ENCODE peak calls at places on chromosomes 7 and 10, in six cellular contexts. I is NB4; S is CD8-positive, alpha-beta T cell; C is AG04450; B is OCI-LY7; R is fibroblast of pulmonary artery. G is an unnamed sample.

GRCh38 chr7:116097365-116098009 is 66.9 kb upstream of the TFEC start:
- DNase-seq in S (no peak), C (no peak), B (no peak), I (peak; percentile 74), R (peak; percentile 80), G (peak; percentile 9)

GRCh38 chr10:114541081-114541833 is 116.8 kb downstream of the ABLIM1 start:
- DNase-seq in C (peak; percentile 80), B (peak; percentile 24), R (peak; percentile 87), I (no peak), S (peak; percentile 77), G (peak; percentile 54)

GRCh38 chr10:62635127-62635526 is 169.4 kb upstream of the ADO start:
- DNase-seq in S (no peak), R (no peak), C (no peak), B (no peak), I (peak; percentile 64), G (no peak)

GRCh38 chr10:88735661-88736060 is 24.2 kb upstream of the LIPN start:
- DNase-seq in R (peak; percentile 10), I (no peak), B (no peak), C (no peak), S (no peak), G (peak; percentile 1)

GRCh38 chr7:29370531-29371314 is 176.1 kb downstream of the CHN2 start:
- DNase-seq in S (no peak), C (no peak), B (no peak), R (peak; percentile 23), I (no peak), G (peak; percentile 70)

GRCh38 chr10:124092270-124093075 is 925 bp downstream of the CHST15 start:
- DNase-seq in I (no peak), S (no peak), R (no peak), B (peak; percentile 81), C (no peak), G (peak; percentile 65)

GRCh38 chr7:156802214-156802613 is 90.8 kb downstream of the LMBR1 start:
- DNase-seq in R (no peak), I (no peak), B (no peak), C (no peak), S (no peak), G (no peak)

GRCh38 chr7:7931626-7932025 is 37.0 kb upstream of the GLCCI1 start:
- DNase-seq in I (no peak), C (no peak), B (no peak), S (no peak), R (no peak), G (no peak)

GRCh38 chr10:11610151-11610854 is 1.1 kb downstream of the USP6NL start:
- DNase-seq in B (peak; percentile 37), S (no peak), R (peak; percentile 20), C (no peak), I (peak; percentile 6), G (peak; percentile 13)

GRCh38 chr10:7383442-7383841 is 27.4 kb downstream of the SFMBT2 start:
- DNase-seq in I (no peak), C (no peak), R (no peak), B (no peak), S (no peak), G (no peak)

GRCh38 chr10:24115403-24115802 is 93.5 kb upstream of the KIAA1217 start:
- DNase-seq in S (no peak), R (peak; percentile 14), C (no peak), I (no peak), B (no peak), G (no peak)

GRCh38 chr7:64992971-64993370 is 2.1 kb upstream of the ZNF117 start:
- DNase-seq in R (no peak), I (no peak), C (no peak), S (no peak), B (no peak), G (no peak)

GRCh38 chr10:73263948-73264347 is 11.5 kb upstream of the MRPS16 start:
- DNase-seq in S (no peak), R (peak; percentile 51), I (peak; percentile 50), B (peak; percentile 37), C (no peak), G (peak; percentile 38)

GRCh38 chr7:138554674-138555073 is 94.6 kb downstream of the TRIM24 start:
- DNase-seq in B (no peak), R (no peak), S (no peak), C (no peak), I (no peak), G (no peak)

GRCh38 chr7:50866343-50867047 is 83.8 kb upstream of the GRB10 start:
- DNase-seq in B (no peak), I (no peak), S (no peak), C (no peak), R (no peak), G (no peak)

GRCh38 chr7:69654381-69654780 is 56.1 kb downstream of the AUTS2 start:
- DNase-seq in I (peak; percentile 89), B (peak; percentile 63), C (no peak), S (no peak), R (peak; percentile 34), G (no peak)

GRCh38 chr10:79941146-79941545 is 7.8 kb downstream of the SFTPD start:
- DNase-seq in I (no peak), B (no peak), C (no peak), S (no peak), R (no peak), G (no peak)

GRCh38 chr10:82397859-82398258 is 522.9 kb downstream of the NRG3 start:
- DNase-seq in S (no peak), R (no peak), C (no peak), B (no peak), I (no peak), G (no peak)

GRCh38 chr10:124722812-124723783 is 21.1 kb downstream of the FAM53B start:
- DNase-seq in R (no peak), C (no peak), S (peak; percentile 54), B (no peak), I (peak; percentile 66), G (no peak)

GRCh38 chr7:46515844-46516590 is 594.9 kb upstream of the IGFBP3 start:
- DNase-seq in R (no peak), B (no peak), I (no peak), S (no peak), C (no peak), G (peak; percentile 8)

DNA sequence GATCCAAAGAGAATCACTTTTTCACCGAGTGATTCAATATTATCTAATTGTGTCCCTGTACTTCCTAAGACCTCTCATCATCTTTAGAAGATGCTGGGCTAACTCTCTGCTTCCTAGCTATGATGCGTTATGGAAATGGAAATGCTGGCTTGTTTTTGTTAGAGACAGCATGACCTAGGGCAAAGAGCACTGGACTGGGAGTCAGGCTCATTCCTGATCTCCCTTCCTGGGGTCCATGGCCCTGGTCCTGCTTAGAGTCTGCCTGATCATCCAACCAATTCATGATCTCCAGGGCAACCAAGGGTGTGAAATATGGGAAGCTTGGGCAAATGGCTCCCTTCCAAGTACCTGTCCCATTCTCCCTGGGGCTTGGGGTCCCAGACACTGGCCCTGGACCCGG is 136.4 kb downstream of the RGS10 start:
- DNase-seq in I (no peak), S (no peak), R (no peak), C (no peak), B (no peak), G (no peak)
- TF ChIP-seq CTCF in I (no peak), S (no peak), R (no peak), C (no peak), B (no peak), G (no peak)

GRCh38 chr10:131899695-131900349 is 986 bp upstream of the PPP2R2D start:
- DNase-seq in C (no peak), R (no peak), I (peak; percentile 75), S (no peak), B (peak; percentile 36), G (no peak)
- TF ChIP-seq CTCF in C (peak; percentile 1), R (no peak), I (peak; percentile 10), S (no peak), B (peak; percentile 47), G (no peak)

GRCh38 chr7:20314216-20314615 is 16.5 kb upstream of the ITGB8 start:
- DNase-seq in B (no peak), S (no peak), I (no peak), C (no peak), R (no peak), G (no peak)

GRCh38 chr7:20312562-20312961 is 18.1 kb upstream of the ITGB8 start:
- DNase-seq in C (no peak), I (no peak), S (no peak), R (no peak), B (no peak), G (no peak)

GRCh38 chr7:20307901-20308300 is 22.8 kb upstream of the ITGB8 start:
- DNase-seq in B (no peak), I (no peak), C (no peak), S (no peak), R (no peak), G (no peak)

GRCh38 chr7:20310963-20311742 is 19.5 kb upstream of the ITGB8 start:
- DNase-seq in R (peak; percentile 81), B (peak; percentile 46), S (no peak), C (no peak), I (peak; percentile 72), G (peak; percentile 64)

DNA sequence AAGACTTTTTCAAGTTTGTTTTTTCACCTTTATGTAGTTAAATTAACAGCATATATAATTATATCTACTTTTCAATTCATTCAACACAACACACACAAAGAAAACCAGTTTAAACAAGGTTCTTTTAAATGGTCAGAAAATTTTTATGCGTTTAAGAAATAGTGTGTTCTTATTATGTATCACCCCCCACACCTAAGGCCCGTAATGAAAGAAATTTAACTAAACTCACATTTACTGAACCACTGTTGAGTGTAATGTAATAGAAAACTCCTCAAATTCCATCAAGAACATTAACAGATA is 19.0 kb upstream of the ITGB8 start:
- DNase-seq in R (no peak), I (no peak), C (no peak), B (no peak), S (no peak), G (no peak)
- TF ChIP-seq CTCF in R (no peak), I (no peak), C (no peak), B (peak; percentile 16), S (no peak), G (no peak)

GRCh38 chr10:48333856-48334255 is 27.4 kb downstream of the MAPK8 start:
- DNase-seq in R (no peak), B (no peak), C (no peak), I (no peak), S (no peak), G (peak; percentile 92)

GRCh38 chr10:48330269-48330668 is 23.8 kb downstream of the MAPK8 start:
- DNase-seq in I (no peak), B (no peak), C (no peak), S (no peak), R (peak; percentile 63), G (no peak)

GRCh38 chr10:48331436-48331835 is 25.0 kb downstream of the MAPK8 start:
- DNase-seq in S (no peak), I (no peak), R (no peak), C (no peak), B (no peak), G (no peak)

GRCh38 chr10:48332871-48333216 is 26.4 kb downstream of the MAPK8 start:
- DNase-seq in I (no peak), C (no peak), B (no peak), S (no peak), R (no peak), G (no peak)

DNA sequence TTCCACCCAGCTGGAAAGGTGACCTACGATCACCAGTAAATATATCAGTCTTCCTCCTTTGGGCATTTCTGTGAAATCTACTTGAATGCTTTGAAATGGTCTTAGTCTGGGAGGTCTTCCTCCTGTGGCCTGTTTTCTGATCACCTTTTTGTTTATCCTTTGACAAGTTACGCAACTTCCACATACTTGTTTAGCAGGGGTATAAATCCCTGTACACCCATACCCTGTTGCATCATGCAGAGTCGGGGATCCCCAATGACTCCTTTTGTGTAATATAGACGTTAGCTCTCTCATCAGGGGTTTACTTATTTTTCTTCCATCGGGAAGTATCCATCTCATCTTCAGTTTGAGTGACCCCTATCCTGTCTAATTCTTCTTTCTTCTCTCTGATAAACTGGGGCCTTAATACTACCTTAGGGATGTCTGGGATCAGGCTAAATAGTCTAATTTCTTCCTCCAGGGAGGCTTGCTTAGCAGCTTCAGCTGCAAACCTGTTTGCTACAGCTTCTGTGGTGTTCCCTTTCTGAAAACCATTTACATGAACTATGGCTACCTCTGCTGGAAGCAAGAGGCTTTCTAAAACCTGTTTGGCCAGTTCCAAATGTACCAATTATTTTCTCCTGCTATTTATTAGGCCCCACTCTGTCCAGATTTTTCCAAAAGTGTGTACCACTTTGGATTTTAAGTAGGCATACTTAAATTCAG is 25.8 kb downstream of the MAPK8 start:
- DNase-seq in C (no peak), B (no peak), I (no peak), R (no peak), S (no peak), G (peak; percentile 71)
- TF ChIP-seq CTCF in C (no peak), B (no peak), I (no peak), R (no peak), S (no peak), G (no peak)

G was measured in MCF 10A.